ENCODE peak calls at places on chromosomes 11 and 22, in six cellular contexts. One of them, this sample, is unnamed. For H3K4me1, the result is how much of the 10 kb centered on the place peaks cover.

GRCh38 chr22:40203568-40203967 is 25.8 kb downstream of the TNRC6B start:
- DNase-seq in GM23248: peak
- DNase-seq in hepatocyte: no peak
- DNase-seq in PC-9: no peak
- DNase-seq in uterus: no peak
- DNase-seq in GM23338: no peak
- DNase-seq in this sample: no peak

GRCh38 chr22:44926491-44927415 is 83.1 kb downstream of the PHF21B start:
- DNase-seq in PC-9: no peak
- DNase-seq in hepatocyte: no peak
- DNase-seq in GM23248: no peak
- DNase-seq in uterus: no peak
- DNase-seq in GM23338: no peak
- DNase-seq in this sample: no peak

GRCh38 chr11:70358797-70359196 is 39.5 kb upstream of the CTTN start:
- DNase-seq in hepatocyte: no peak
- DNase-seq in GM23248: no peak
- DNase-seq in PC-9: no peak
- DNase-seq in GM23338: no peak
- DNase-seq in uterus: no peak
- DNase-seq in this sample: no peak

GRCh38 chr11:70581991-70582885 is 183.9 kb downstream of the CTTN start:
- DNase-seq in GM23338: no peak
- DNase-seq in hepatocyte: no peak
- DNase-seq in uterus: no peak
- DNase-seq in PC-9: no peak
- DNase-seq in GM23248: no peak
- DNase-seq in this sample: no peak

GRCh38 chr11:65427691-65428577 is 5.3 kb downstream of the NEAT1 start:
- DNase-seq in GM23248: peak
- DNase-seq in hepatocyte: peak
- DNase-seq in GM23338: no peak
- DNase-seq in PC-9: peak
- DNase-seq in uterus: peak
- DNase-seq in this sample: no peak

GRCh38 chr11:65506770-65507485 is 8.1 kb downstream of the MALAT1 start:
- DNase-seq in hepatocyte: peak
- DNase-seq in uterus: no peak
- DNase-seq in GM23248: peak
- DNase-seq in PC-9: no peak
- DNase-seq in GM23338: peak
- DNase-seq in this sample: peak

GRCh38 chr22:34709641-34710040 is 356.3 kb upstream of the ISX start:
- DNase-seq in GM23338: no peak
- DNase-seq in uterus: no peak
- DNase-seq in GM23248: no peak
- DNase-seq in PC-9: peak
- DNase-seq in hepatocyte: no peak
- DNase-seq in this sample: no peak

GRCh38 chr22:36733271-36733670 is 29.7 kb upstream of the CACNG2 start:
- DNase-seq in GM23248: no peak
- DNase-seq in uterus: no peak
- DNase-seq in PC-9: no peak
- DNase-seq in hepatocyte: no peak
- DNase-seq in GM23338: no peak
- DNase-seq in this sample: peak

GRCh38 chr22:24809331-24809730 is 3.3 kb downstream of the SGSM1 start:
- DNase-seq in GM23248: no peak
- DNase-seq in uterus: no peak
- DNase-seq in GM23338: no peak
- DNase-seq in PC-9: no peak
- DNase-seq in hepatocyte: no peak
- DNase-seq in this sample: no peak

GRCh38 chr22:29480512-29481264 is 670 bp downstream of the NEFH start:
- DNase-seq in hepatocyte: peak
- DNase-seq in GM23248: peak
- DNase-seq in GM23338: peak
- DNase-seq in PC-9: peak
- DNase-seq in uterus: no peak
- DNase-seq in this sample: no peak

GRCh38 chr11:15849265-15849664 is 507.1 kb downstream of the SOX6 start:
- DNase-seq in PC-9: no peak
- DNase-seq in GM23248: no peak
- DNase-seq in hepatocyte: peak
- DNase-seq in GM23338: no peak
- DNase-seq in uterus: no peak
- DNase-seq in this sample: no peak

GRCh38 chr11:124481365-124482323 is 36.1 kb upstream of the OR8B8 start:
- DNase-seq in hepatocyte: peak
- DNase-seq in GM23338: peak
- DNase-seq in GM23248: peak
- DNase-seq in PC-9: peak
- DNase-seq in uterus: no peak
- DNase-seq in this sample: no peak

GRCh38 chr11:43503417-43503816 is 144.7 kb downstream of the TTC17 start:
- DNase-seq in PC-9: no peak
- DNase-seq in hepatocyte: no peak
- DNase-seq in GM23338: peak
- DNase-seq in GM23248: peak
- DNase-seq in uterus: no peak
- DNase-seq in this sample: no peak

GRCh38 chr11:134510641-134511040 is 98.6 kb upstream of the B3GAT1 start:
- DNase-seq in uterus: peak
- DNase-seq in hepatocyte: no peak
- DNase-seq in PC-9: no peak
- DNase-seq in GM23248: no peak
- DNase-seq in GM23338: no peak
- DNase-seq in this sample: peak

GRCh38 chr22:26845016-26845728 is 187.8 kb downstream of the MIAT start:
- DNase-seq in hepatocyte: no peak
- DNase-seq in GM23338: no peak
- DNase-seq in uterus: no peak
- DNase-seq in GM23248: no peak
- DNase-seq in PC-9: no peak
- DNase-seq in this sample: no peak

GRCh38 chr22:33519140-33519973 is 400.9 kb downstream of the LARGE1 start:
- DNase-seq in PC-9: peak
- DNase-seq in uterus: peak
- DNase-seq in hepatocyte: peak
- DNase-seq in GM23248: peak
- DNase-seq in GM23338: peak
- DNase-seq in this sample: no peak

GRCh38 chr11:7528514-7529049 is 14.8 kb downstream of the PPFIBP2 start:
- DNase-seq in GM23338: no peak
- DNase-seq in PC-9: no peak
- DNase-seq in hepatocyte: no peak
- DNase-seq in GM23248: no peak
- DNase-seq in uterus: no peak
- DNase-seq in this sample: no peak

DNA sequence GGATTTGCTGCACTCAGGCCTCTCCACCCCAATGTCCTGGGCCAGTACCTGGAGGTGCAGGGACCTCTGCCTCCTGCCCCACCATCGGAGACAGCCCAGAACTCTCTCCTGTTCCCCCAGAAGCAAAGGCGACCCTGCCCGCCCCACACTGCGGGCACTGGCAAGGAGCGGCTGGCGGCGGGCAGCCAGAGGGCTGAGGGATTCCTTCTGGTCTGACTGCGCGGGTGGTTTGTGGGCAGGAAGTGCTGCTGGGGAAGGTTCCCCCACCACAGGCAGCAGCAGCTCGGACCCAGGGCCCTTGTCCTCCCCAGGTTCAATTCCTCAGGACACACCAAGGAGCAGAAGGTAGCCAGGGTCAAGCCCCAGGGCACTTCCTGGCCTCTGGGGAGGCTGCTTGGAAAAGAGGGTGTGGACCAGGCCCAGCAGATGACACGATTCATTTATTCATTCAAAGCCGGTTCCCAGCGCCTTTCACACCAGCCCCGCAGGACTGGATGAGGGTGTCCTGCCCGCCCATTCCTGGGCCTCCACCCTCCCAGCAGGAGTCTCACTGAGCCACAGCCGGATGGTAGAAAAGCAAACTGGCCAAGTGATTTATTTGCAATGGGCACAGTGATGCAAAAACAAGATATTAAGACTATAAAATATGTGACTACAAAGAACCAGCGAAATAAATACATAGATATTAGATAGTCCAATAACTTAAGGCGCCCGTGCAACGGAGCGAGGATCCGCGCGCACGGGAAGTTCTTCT is 1.2 kb downstream of the PHLDA2 start:
- DNase-seq in hepatocyte: no peak
- DNase-seq in GM23338: no peak
- DNase-seq in PC-9: peak
- DNase-seq in GM23248: peak
- DNase-seq in uterus: no peak
- DNase-seq in this sample: no peak
- H3K4me1 ChIP-seq in hepatocyte: under half
- H3K4me1 ChIP-seq in GM23338: under half
- H3K4me1 ChIP-seq in PC-9: under half
- H3K4me1 ChIP-seq in GM23248: under half
- H3K4me1 ChIP-seq in uterus: under half
- H3K4me1 ChIP-seq in this sample: under half

DNA sequence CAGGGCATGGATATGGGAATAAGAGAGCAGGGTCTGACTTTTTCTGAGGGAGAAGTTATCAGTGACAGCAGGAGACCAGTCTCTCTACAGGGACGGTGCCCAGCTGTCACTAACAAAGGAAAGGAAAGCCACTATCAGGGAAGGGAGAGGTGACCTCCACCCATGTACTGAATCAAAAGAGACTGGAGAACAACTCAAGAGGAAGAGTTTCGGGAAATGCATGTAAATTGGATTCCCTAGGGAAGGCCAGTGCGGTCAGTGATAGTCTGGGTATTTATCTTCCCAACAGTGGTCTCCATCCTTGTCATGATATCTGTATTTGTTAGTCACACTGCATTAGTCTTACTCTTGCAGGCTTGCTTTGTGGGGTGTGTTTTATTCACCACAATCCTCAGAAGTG is 193.3 kb upstream of the KIRREL3 start:
- DNase-seq in uterus: no peak
- DNase-seq in GM23248: no peak
- DNase-seq in PC-9: no peak
- DNase-seq in GM23338: no peak
- DNase-seq in hepatocyte: no peak
- DNase-seq in this sample: no peak
- H3K27ac ChIP-seq in uterus: no peak
- H3K27ac ChIP-seq in GM23248: no peak
- H3K27ac ChIP-seq in PC-9: no peak
- H3K27ac ChIP-seq in GM23338: no peak
- H3K27ac ChIP-seq in hepatocyte: no peak
- H3K27ac ChIP-seq in this sample: no peak

GRCh38 chr22:47098121-47098520 is 335.7 kb downstream of the TBC1D22A start:
- DNase-seq in GM23248: no peak
- DNase-seq in GM23338: no peak
- DNase-seq in hepatocyte: no peak
- DNase-seq in PC-9: no peak
- DNase-seq in uterus: no peak
- DNase-seq in this sample: no peak
- H3K4me3 ChIP-seq in GM23248: no peak
- H3K4me3 ChIP-seq in GM23338: no peak
- H3K4me3 ChIP-seq in hepatocyte: no peak
- H3K4me3 ChIP-seq in PC-9: no peak
- H3K4me3 ChIP-seq in uterus: no peak
- H3K4me3 ChIP-seq in this sample: no peak

GRCh38 chr22:47165998-47166397 is 403.5 kb downstream of the TBC1D22A start:
- DNase-seq in GM23248: no peak
- DNase-seq in hepatocyte: no peak
- DNase-seq in GM23338: no peak
- DNase-seq in PC-9: no peak
- DNase-seq in uterus: no peak
- DNase-seq in this sample: no peak

GRCh38 chr22:47163876-47164513 is 401.5 kb downstream of the TBC1D22A start:
- DNase-seq in GM23338: no peak
- DNase-seq in GM23248: no peak
- DNase-seq in hepatocyte: no peak
- DNase-seq in uterus: no peak
- DNase-seq in PC-9: no peak
- DNase-seq in this sample: no peak

GRCh38 chr22:47163481-47163875 is 401.0 kb downstream of the TBC1D22A start:
- DNase-seq in PC-9: no peak
- DNase-seq in hepatocyte: no peak
- DNase-seq in GM23248: no peak
- DNase-seq in uterus: peak
- DNase-seq in GM23338: no peak
- DNase-seq in this sample: peak

GRCh38 chr22:47165338-47165931 is 403.0 kb downstream of the TBC1D22A start:
- DNase-seq in GM23248: no peak
- DNase-seq in uterus: peak
- DNase-seq in hepatocyte: no peak
- DNase-seq in GM23338: no peak
- DNase-seq in PC-9: no peak
- DNase-seq in this sample: peak

GRCh38 chr22:47164514-47165337 is 402.3 kb downstream of the TBC1D22A start:
- DNase-seq in GM23248: no peak
- DNase-seq in PC-9: no peak
- DNase-seq in hepatocyte: no peak
- DNase-seq in uterus: peak
- DNase-seq in GM23338: no peak
- DNase-seq in this sample: no peak
- H3K4me1 ChIP-seq in GM23248: under half
- H3K4me1 ChIP-seq in PC-9: under half
- H3K4me1 ChIP-seq in hepatocyte: under half
- H3K4me1 ChIP-seq in uterus: under half
- H3K4me1 ChIP-seq in GM23338: under half
- H3K4me1 ChIP-seq in this sample: under half

This sample was measured in ascending aorta.